ENCODE peak calls at places on chromosome 3, in eight cellular contexts. U, D, B, N, L, R, W and G are unnamed samples.

GRCh38 chr3:119295816-119296484 is 1.8 kb downstream of the ARHGAP31 start:
- DNase-seq in U (peak), D (no peak), B (no peak), N (no peak), L (no peak), R (no peak), W (no peak), G (no peak)

GRCh38 chr3:194091141-194091540 is 44.8 kb upstream of the HES1 start:
- DNase-seq in U (peak), D (no peak), B (no peak), N (no peak), L (no peak), R (no peak), W (no peak), G (no peak)

GRCh38 chr3:65532164-65532563 is 506.6 kb downstream of the MAGI1 start:
- DNase-seq in U (no peak), D (no peak), B (no peak), N (no peak), L (no peak), R (no peak), W (no peak), G (no peak)

GRCh38 chr3:11118181-11118682 is 36.1 kb upstream of the HRH1 start:
- DNase-seq in U (no peak), D (no peak), B (no peak), N (no peak), L (no peak), R (no peak), W (no peak), G (no peak)

GRCh38 chr3:10162147-10162546 is 2.6 kb upstream of the IRAK2 start:
- DNase-seq in U (no peak), D (no peak), B (no peak), N (no peak), L (no peak), R (no peak), W (no peak), G (no peak)

GRCh38 chr3:29720660-29721059 is 439.8 kb downstream of the RBMS3 start:
- DNase-seq in U (no peak), D (no peak), B (no peak), N (no peak), L (no peak), R (no peak), W (no peak), G (no peak)

GRCh38 chr3:140572334-140572733 is 105.5 kb upstream of the TRIM42 start:
- DNase-seq in U (no peak), D (no peak), B (no peak), N (no peak), L (no peak), R (no peak), W (peak), G (no peak)

GRCh38 chr3:148329481-148330220 is 368.1 kb upstream of the AGTR1 start:
- DNase-seq in U (no peak), D (no peak), B (no peak), N (no peak), L (no peak), R (no peak), W (no peak), G (no peak)

GRCh38 chr3:192920406-192920805 is 2.8 kb upstream of the MB21D2 start:
- DNase-seq in U (no peak), D (no peak), B (no peak), N (no peak), L (no peak), R (no peak), W (no peak), G (no peak)

GRCh38 chr3:36804295-36805055 is 40.1 kb upstream of the DCLK3 start:
- DNase-seq in U (no peak), D (no peak), B (no peak), N (no peak), L (no peak), R (no peak), W (peak), G (no peak)

GRCh38 chr3:102360211-102360610 is 74.6 kb upstream of the ZPLD1 start:
- DNase-seq in U (no peak), D (no peak), B (no peak), N (no peak), L (no peak), R (no peak), W (no peak), G (no peak)

GRCh38 chr3:128863560-128863959 is 15.9 kb upstream of the ACAD9 start:
- DNase-seq in U (no peak), D (no peak), B (no peak), N (no peak), L (no peak), R (no peak), W (no peak), G (peak)

GRCh38 chr3:172537521-172538158 is 14.4 kb upstream of the TNFSF10 start:
- DNase-seq in U (no peak), D (no peak), B (no peak), N (no peak), L (no peak), R (no peak), W (no peak), G (no peak)

GRCh38 chr3:187802928-187803259 is 57.6 kb upstream of the BCL6 start:
- DNase-seq in U (no peak), D (no peak), B (peak), N (no peak), L (no peak), R (no peak), W (no peak), G (no peak)